ENCODE peak calls at places on chromosomes 4 and X, in ten cellular contexts. I is mucosa of descending colon; J is globus pallidus; M is HTR-8/SVneo; Q is activated T-helper 1 cell treated with anti-CD3 and anti-CD28 coated beads, Interleukin-2, amount 50 U/mL, for 16 hours; P is stimulated activated CD8-positive, alpha-beta memory T cell treated with anti-CD3 and anti-CD28 coated beads, Interleukin-15, amount 100 ng/mL, for 4 hours; R is HT1080; O is vagina; B is CD4-positive, alpha-beta T cell; K is COR-L47. F is an unnamed sample.

GRCh38 chr4:83114576-83114975 is at the start of gene PLAC8:
- DNase-seq in I (no peak), O (no peak), B (peak), Q (no peak), R (no peak), M (no peak), J (no peak), P (no peak), K (no peak), F (no peak)

GRCh38 chr4:57344296-57344695 is 234.1 kb upstream of the IGFBP7 start:
- DNase-seq in Q (no peak), J (no peak), O (no peak), P (no peak), M (no peak), B (no peak), K (no peak), R (no peak), I (no peak), F (no peak)

GRCh38 chr4:141328550-141329173 is 108.0 kb downstream of the ZNF330 start:
- DNase-seq in J (no peak), Q (no peak), P (no peak), K (no peak), I (no peak), O (no peak), M (no peak), R (no peak), B (no peak), F (no peak)

GRCh38 chr4:15001248-15001824 is 945 bp upstream of the CPEB2 start:
- DNase-seq in Q (peak), P (peak), R (peak), O (no peak), B (peak), M (peak), I (peak), J (peak), K (peak), F (peak)

GRCh38 chr4:123783936-123784335 is 387.3 kb downstream of the SPRY1 start:
- DNase-seq in I (no peak), Q (no peak), O (no peak), R (no peak), M (no peak), J (no peak), K (no peak), P (no peak), B (no peak), F (no peak)

GRCh38 chr4:75512336-75513211 is 1.6 kb downstream of the RCHY1 start:
- DNase-seq in M (peak), J (peak), P (no peak), O (no peak), K (no peak), Q (no peak), I (no peak), B (no peak), R (peak), F (no peak)

GRCh38 chr4:128358231-128358902 is 70.8 kb upstream of the PGRMC2 start:
- DNase-seq in Q (no peak), K (no peak), I (no peak), B (no peak), J (no peak), M (peak), O (no peak), R (peak), P (no peak), F (no peak)

GRCh38 chr4:102492531-102493241 is 8.5 kb upstream of the NFKB1 start:
- DNase-seq in R (no peak), K (no peak), P (no peak), M (no peak), I (no peak), O (no peak), J (no peak), B (no peak), Q (no peak), F (no peak)

GRCh38 chrX:24357101-24357500 is 3.3 kb upstream of the SUPT20HL1 start:
- DNase-seq in K (no peak), P (no peak), I (no peak), B (no peak), O (no peak), J (no peak), R (peak), M (no peak), Q (no peak), F (no peak)

GRCh38 chr4:5609265-5610007 is 98.9 kb downstream of the EVC2 start:
- DNase-seq in P (no peak), M (no peak), R (no peak), B (no peak), K (no peak), Q (no peak), I (no peak), O (peak), J (no peak), F (no peak)

GRCh38 chr4:140154572-140154891 is 548 bp upstream of the MAML3 start:
- DNase-seq in P (no peak), J (no peak), M (no peak), K (no peak), R (no peak), O (no peak), B (no peak), Q (no peak), I (no peak), F (no peak)